ENCODE peak calls at places on chromosomes 3 and 15, in nine cellular contexts. Z, G, F, I, Y, P, B, U and T are unnamed samples.
A peak's percentile ranks its signal among the peaks of the same experiment; 100 is the strongest.

GRCh38 chr3:53161345-53161819 is 373 bp downstream of the PRKCD start:
- DNase-seq in Z (no peak), G (no peak), F (no peak), I (peak; percentile 54), Y (no peak), P (peak; percentile 50), B (peak; percentile 52), U (no peak), T (peak; percentile 24)

GRCh38 chr15:33150993-33151392 is 43.5 kb downstream of the FMN1 start:
- DNase-seq in Z (no peak), G (no peak), F (no peak), I (no peak), Y (no peak), P (no peak), B (no peak), U (no peak), T (no peak)

GRCh38 chr3:136994772-136995516 is 37.2 kb downstream of the IL20RB start:
- DNase-seq in Z (peak; percentile 99), G (no peak), F (peak; percentile 86), I (peak; percentile 93), Y (no peak), P (no peak), B (peak; percentile 82), U (peak; percentile 61), T (no peak)

GRCh38 chr3:160464321-160464720 is 14.7 kb upstream of the TRIM59 start:
- DNase-seq in Z (no peak), G (no peak), F (no peak), I (no peak), Y (no peak), P (no peak), B (no peak), U (no peak), T (no peak)

GRCh38 chr3:141407043-141407442 is 38.7 kb downstream of the ZBTB38 start:
- DNase-seq in Z (peak; percentile 100), G (no peak), F (no peak), I (peak; percentile 99), Y (no peak), P (no peak), B (no peak), U (peak; percentile 97), T (no peak)

GRCh38 chr15:72844067-72844466 is 60.5 kb upstream of the ADPGK start:
- DNase-seq in Z (no peak), G (no peak), F (no peak), I (no peak), Y (no peak), P (no peak), B (no peak), U (no peak), T (no peak)

GRCh38 chr15:90588427-90588826 is 58.7 kb downstream of the CRTC3 start:
- DNase-seq in Z (no peak), G (no peak), F (no peak), I (no peak), Y (no peak), P (peak; percentile 44), B (no peak), U (no peak), T (no peak)

GRCh38 chr3:155093261-155093660 is 13.1 kb downstream of the MME start:
- DNase-seq in Z (no peak), G (no peak), F (no peak), I (no peak), Y (no peak), P (peak; percentile 8), B (no peak), U (no peak), T (no peak)

GRCh38 chr15:66251790-66252355 is 1.7 kb downstream of the MEGF11 start:
- DNase-seq in Z (no peak), G (no peak), F (no peak), I (no peak), Y (no peak), P (no peak), B (no peak), U (no peak), T (peak; percentile 59)

GRCh38 chr3:183638092-183638644 is 2.7 kb downstream of the KLHL24 start:
- DNase-seq in Z (peak; percentile 7), G (no peak), F (no peak), I (no peak), Y (no peak), P (no peak), B (no peak), U (no peak), T (no peak)

GRCh38 chr15:69117431-69117841 is 43.0 kb upstream of the GLCE start:
- DNase-seq in Z (no peak), G (no peak), F (no peak), I (no peak), Y (no peak), P (no peak), B (no peak), U (no peak), T (peak; percentile 49)

GRCh38 chr3:171145866-171146265 is 119.3 kb upstream of the SLC2A2 start:
- DNase-seq in Z (no peak), G (no peak), F (peak; percentile 67), I (no peak), Y (no peak), P (no peak), B (no peak), U (no peak), T (no peak)

GRCh38 chr3:72586694-72587093 is 261.6 kb downstream of the SHQ1 start:
- DNase-seq in Z (no peak), G (no peak), F (no peak), I (no peak), Y (no peak), P (no peak), B (no peak), U (no peak), T (no peak)

GRCh38 chr3:62229908-62230307 is 143.4 kb downstream of the FEZF2 start:
- DNase-seq in Z (no peak), G (no peak), F (no peak), I (peak; percentile 18), Y (no peak), P (no peak), B (no peak), U (no peak), T (no peak)

GRCh38 chr3:177673105-177673804 is 476.0 kb upstream of the TBL1XR1 start:
- DNase-seq in Z (peak; percentile 98), G (no peak), F (no peak), I (peak; percentile 94), Y (no peak), P (no peak), B (no peak), U (peak; percentile 39), T (no peak)

GRCh38 chr15:50024183-50024795 is 94.7 kb downstream of the ATP8B4 start:
- DNase-seq in Z (peak; percentile 54), G (no peak), F (no peak), I (no peak), Y (no peak), P (no peak), B (no peak), U (no peak), T (no peak)

GRCh38 chr3:185606191-185606590 is 20.1 kb downstream of the SENP2 start:
- DNase-seq in Z (no peak), G (no peak), F (no peak), I (no peak), Y (no peak), P (no peak), B (no peak), U (no peak), T (no peak)

GRCh38 chr15:33195283-33195682 is 769 bp upstream of the FMN1 start:
- DNase-seq in Z (no peak), G (no peak), F (no peak), I (no peak), Y (no peak), P (no peak), B (no peak), U (no peak), T (no peak)

GRCh38 chr3:16048435-16049318 is 125.8 kb upstream of the GALNT15 start:
- DNase-seq in Z (peak; percentile 88), G (no peak), F (peak; percentile 24), I (peak; percentile 86), Y (no peak), P (peak; percentile 77), B (no peak), U (peak; percentile 73), T (peak; percentile 18)

GRCh38 chr3:149971403-149972075 is 844 bp upstream of the PFN2 start:
- DNase-seq in Z (peak; percentile 66), G (no peak), F (peak; percentile 84), I (peak; percentile 86), Y (no peak), P (no peak), B (peak; percentile 57), U (peak; percentile 61), T (peak; percentile 76)